ENCODE peak calls at places on chromosomes 6 and 20, in five cellular contexts. M is RWPE1, P is Calu3, Y is progenitor cell of endocrine pancreas, J is OCI-LY7. A is an unnamed sample.

GRCh38 chr6:106556368-106556960 is 72.8 kb downstream of the RTN4IP1 start:
- DNase-seq in P (no peak), Y (no peak), J (peak; percentile 56), M (no peak), A (no peak)

GRCh38 chr6:141107562-141108160 is 1025.1 kb upstream of the GJE1 start:
- DNase-seq in M (peak; percentile 38), J (no peak), P (peak; percentile 6), Y (no peak), A (no peak)

GRCh38 chr6:53065266-53066058 is at the start of gene FBXO9:
- DNase-seq in M (peak; percentile 57), Y (peak; percentile 60), J (peak; percentile 79), P (peak; percentile 68), A (peak; percentile 82)

GRCh38 chr6:1363729-1364572 is 25.4 kb upstream of the FOXF2 start:
- DNase-seq in M (no peak), Y (no peak), J (no peak), P (no peak), A (peak; percentile 43)

GRCh38 chr20:20498081-20498861 is 130.4 kb downstream of the INSM1 start:
- DNase-seq in Y (no peak), P (no peak), M (no peak), J (no peak), A (peak; percentile 66)

GRCh38 chr6:98833101-98834059 is 994 bp upstream of the POU3F2 start:
- DNase-seq in P (peak; percentile 51), M (no peak), J (no peak), Y (no peak), A (peak; percentile 64)

GRCh38 chr20:50381771-50382593 is 128.2 kb upstream of the PTPN1 start:
- DNase-seq in P (no peak), J (peak; percentile 31), M (no peak), Y (no peak), A (no peak)

GRCh38 chr6:114290864-114291263 is 52.0 kb downstream of the HS3ST5 start:
- DNase-seq in P (no peak), Y (no peak), M (no peak), J (no peak), A (no peak)

GRCh38 chr20:41358717-41359116 is 7.9 kb downstream of the EMILIN3 start:
- DNase-seq in J (no peak), Y (no peak), M (no peak), P (no peak), A (no peak)

GRCh38 chr6:137102851-137103492 is 58.2 kb upstream of the IL20RA start:
- DNase-seq in Y (no peak), M (no peak), P (no peak), J (peak; percentile 96), A (no peak)

GRCh38 chr20:31844737-31845299 is 586 bp downstream of the FOXS1 start:
- DNase-seq in J (no peak), M (no peak), Y (no peak), P (no peak), A (no peak)

GRCh38 chr20:6746901-6747609 is 20.4 kb upstream of the BMP2 start:
- DNase-seq in P (no peak), Y (no peak), J (no peak), M (peak; percentile 28), A (no peak)

GRCh38 chr6:144156334-144156733 is 6.0 kb downstream of the STX11 start:
- DNase-seq in J (no peak), Y (no peak), M (no peak), P (no peak), A (no peak)

GRCh38 chr6:62150048-62150663 is 135.9 kb downstream of the KHDRBS2 start:
- DNase-seq in J (peak; percentile 45), Y (no peak), M (peak; percentile 30), P (peak; percentile 21), A (no peak)
- TF ChIP-seq CTCF in J (peak; percentile 88), Y (peak; percentile 83), M (peak; percentile 70), P (peak; percentile 26), A (peak; percentile 78)

GRCh38 chr6:17167327-17167979 is 65.6 kb downstream of the STMND1 start:
- DNase-seq in Y (peak; percentile 30), P (peak; percentile 66), M (peak; percentile 5), J (no peak), A (peak; percentile 67)
- TF ChIP-seq CTCF in Y (peak; percentile 69), P (peak; percentile 54), M (peak; percentile 19), J (no peak), A (peak; percentile 39)

GRCh38 chr20:37915800-37916570 is 13.1 kb downstream of the VSTM2L start:
- DNase-seq in Y (no peak), P (no peak), M (no peak), J (no peak), A (peak; percentile 54)
- TF ChIP-seq CTCF in Y (no peak), P (no peak), M (no peak), J (peak; percentile 48), A (no peak)

GRCh38 chr6:158220786-158221442 is 52.8 kb downstream of the GTF2H5 start:
- DNase-seq in J (peak; percentile 81), Y (peak; percentile 71), M (peak; percentile 74), P (peak; percentile 82), A (peak; percentile 84)
- TF ChIP-seq CTCF in J (peak; percentile 90), Y (peak; percentile 99), M (peak; percentile 91), P (peak; percentile 86), A (peak; percentile 93)

GRCh38 chr6:3869632-3870527 is 20.7 kb downstream of the FAM50B start:
- DNase-seq in M (no peak), P (peak; percentile 58), Y (no peak), J (no peak), A (no peak)

GRCh38 chr6:3870528-3870925 is 21.4 kb downstream of the FAM50B start:
- DNase-seq in J (no peak), M (no peak), Y (no peak), P (no peak), A (no peak)

GRCh38 chr6:3867616-3868502 is 18.7 kb downstream of the FAM50B start:
- DNase-seq in M (no peak), J (no peak), P (no peak), Y (no peak), A (no peak)

GRCh38 chr6:3869284-3869631 is 20.1 kb downstream of the FAM50B start:
- DNase-seq in M (no peak), Y (no peak), J (no peak), P (no peak), A (no peak)

DNA sequence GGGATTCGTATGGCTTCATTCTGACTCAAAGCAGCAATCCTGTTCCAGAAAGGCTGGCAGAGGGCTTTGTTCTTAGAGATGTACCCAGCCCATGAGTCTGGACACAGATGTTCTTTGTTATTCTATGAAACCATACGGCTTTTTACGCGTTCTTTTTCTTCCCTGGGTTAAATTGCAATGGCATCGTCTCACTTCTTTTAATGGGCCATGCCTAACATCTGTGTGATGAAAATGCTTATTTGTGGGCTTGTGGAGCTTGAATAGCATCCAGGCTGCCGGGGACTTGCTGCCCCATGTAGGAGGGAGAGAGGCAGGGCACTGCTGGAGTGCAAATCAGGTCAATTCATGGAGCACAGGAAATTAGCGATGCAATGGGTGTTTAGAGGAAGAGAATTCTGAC is 19.4 kb downstream of the FAM50B start:
- DNase-seq in Y (no peak), P (no peak), M (no peak), J (no peak), A (no peak)
- TF ChIP-seq CTCF in Y (no peak), P (no peak), M (no peak), J (no peak), A (no peak)